ENCODE peak calls at places on chromosomes 12 and 14, in six cellular contexts. J is endothelial cell of umbilical vein; W is AG04450; N is caudate nucleus; R is esophagus muscularis mucosa; E is CD8-positive, alpha-beta T cell. Z is an unnamed sample.

GRCh38 chr14:64979336-64980074 is 7.2 kb upstream of the FNTB start:
- DNase-seq in J (no peak), R (no peak), W (no peak), E (no peak), N (no peak), Z (no peak)

GRCh38 chr14:33229269-33229924 is 290.7 kb downstream of the NPAS3 start:
- DNase-seq in J (no peak), R (no peak), N (peak), W (no peak), E (no peak), Z (no peak)

GRCh38 chr14:74980746-74981661 is 21.7 kb upstream of the EIF2B2 start:
- DNase-seq in R (no peak), W (no peak), J (peak), E (no peak), N (no peak), Z (no peak)

GRCh38 chr14:69355955-69356321 is 42.2 kb downstream of the ERH start:
- DNase-seq in J (no peak), N (no peak), R (no peak), W (no peak), E (no peak), Z (no peak)

GRCh38 chr14:75470238-75470797 is 42.5 kb downstream of the JDP2 start:
- DNase-seq in W (no peak), J (no peak), E (no peak), N (no peak), R (no peak), Z (no peak)

GRCh38 chr12:92921877-92922276 is 7.2 kb downstream of the EEA1 start:
- DNase-seq in N (no peak), W (no peak), R (no peak), J (no peak), E (no peak), Z (no peak)

GRCh38 chr12:12803186-12803585 is 10.0 kb upstream of the DDX47 start:
- DNase-seq in N (no peak), J (peak), E (no peak), W (no peak), R (no peak), Z (no peak)

GRCh38 chr12:2637371-2637770 is 157.4 kb upstream of the FKBP4 start:
- DNase-seq in R (no peak), E (no peak), W (no peak), J (no peak), N (no peak), Z (no peak)

GRCh38 chr14:100076133-100076532 is 10.9 kb downstream of the EVL start:
- DNase-seq in N (no peak), W (no peak), J (no peak), E (no peak), R (peak), Z (no peak)

GRCh38 chr12:22729898-22730443 is 105.0 kb downstream of the ETNK1 start:
- DNase-seq in N (no peak), W (peak), E (no peak), R (no peak), J (peak), Z (no peak)

GRCh38 chr14:23057757-23058653 is 685 bp upstream of the CDH24 start:
- DNase-seq in N (no peak), J (peak), R (peak), W (peak), E (peak), Z (no peak)

GRCh38 chr14:71710001-71710400 is 222.2 kb upstream of the RGS6 start:
- DNase-seq in N (no peak), E (no peak), R (no peak), W (no peak), J (no peak), Z (no peak)

GRCh38 chr14:51504626-51505025 is 147.1 kb upstream of the FRMD6 start:
- DNase-seq in J (no peak), R (no peak), W (no peak), N (no peak), E (no peak), Z (no peak)

GRCh38 chr12:80556566-80556965 is 112.5 kb downstream of the PTPRQ start:
- DNase-seq in R (no peak), W (no peak), E (no peak), N (no peak), J (no peak), Z (no peak)

GRCh38 chr12:12887471-12887870 is 3.9 kb upstream of the GPRC5A start:
- DNase-seq in E (no peak), J (no peak), R (no peak), N (no peak), W (no peak), Z (no peak)

GRCh38 chr14:55097894-55098560 is 31.0 kb upstream of the LGALS3 start:
- DNase-seq in R (no peak), N (no peak), W (no peak), E (no peak), J (no peak), Z (no peak)

GRCh38 chr12:110563702-110564470 is 19.2 kb downstream of the PPTC7 start:
- DNase-seq in R (no peak), W (no peak), N (no peak), J (peak), E (no peak), Z (no peak)
- H3K27ac ChIP-seq in R (peak), W (no peak), N (no peak), J (no peak), E (peak), Z (no peak)

DNA sequence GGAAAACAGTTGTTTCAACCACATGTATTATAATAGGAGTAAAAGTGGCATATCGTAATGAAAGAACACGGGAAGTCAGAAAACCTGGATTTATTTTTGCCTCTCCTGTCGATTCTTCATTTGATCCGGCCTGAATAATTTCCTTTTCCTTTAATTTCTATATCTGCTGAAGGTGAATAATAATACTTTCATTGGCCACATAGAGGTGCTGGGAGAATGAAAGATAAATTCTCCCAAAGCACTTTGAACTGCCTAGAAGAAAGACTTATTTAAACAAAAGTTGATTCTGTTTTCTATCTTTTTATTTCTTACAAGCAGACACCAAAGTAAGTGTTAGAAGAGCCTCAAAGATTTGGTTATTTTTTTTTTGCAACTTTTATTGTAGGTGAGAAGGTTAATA is 339.1 kb downstream of the RAD51B start:
- DNase-seq in R (no peak), J (no peak), E (no peak), W (no peak), N (no peak), Z (no peak)
- H3K27ac ChIP-seq in R (peak), J (no peak), E (no peak), W (no peak), N (no peak), Z (no peak)

GRCh38 chr14:105493921-105494605 is 3.0 kb downstream of the TEDC1 start:
- DNase-seq in R (no peak), W (no peak), J (no peak), N (no peak), E (no peak), Z (no peak)

GRCh38 chr14:105490572-105491365 is at the start of gene TEDC1:
- DNase-seq in N (peak), W (peak), R (peak), E (peak), J (peak), Z (peak)

GRCh38 chr14:105492966-105493871 is 2.2 kb downstream of the TEDC1 start:
- DNase-seq in J (no peak), N (no peak), R (no peak), W (no peak), E (no peak), Z (no peak)

GRCh38 chr14:105491366-105492006 is 440 bp downstream of the TEDC1 start:
- DNase-seq in R (no peak), W (no peak), J (peak), N (peak), E (peak), Z (no peak)

DNA sequence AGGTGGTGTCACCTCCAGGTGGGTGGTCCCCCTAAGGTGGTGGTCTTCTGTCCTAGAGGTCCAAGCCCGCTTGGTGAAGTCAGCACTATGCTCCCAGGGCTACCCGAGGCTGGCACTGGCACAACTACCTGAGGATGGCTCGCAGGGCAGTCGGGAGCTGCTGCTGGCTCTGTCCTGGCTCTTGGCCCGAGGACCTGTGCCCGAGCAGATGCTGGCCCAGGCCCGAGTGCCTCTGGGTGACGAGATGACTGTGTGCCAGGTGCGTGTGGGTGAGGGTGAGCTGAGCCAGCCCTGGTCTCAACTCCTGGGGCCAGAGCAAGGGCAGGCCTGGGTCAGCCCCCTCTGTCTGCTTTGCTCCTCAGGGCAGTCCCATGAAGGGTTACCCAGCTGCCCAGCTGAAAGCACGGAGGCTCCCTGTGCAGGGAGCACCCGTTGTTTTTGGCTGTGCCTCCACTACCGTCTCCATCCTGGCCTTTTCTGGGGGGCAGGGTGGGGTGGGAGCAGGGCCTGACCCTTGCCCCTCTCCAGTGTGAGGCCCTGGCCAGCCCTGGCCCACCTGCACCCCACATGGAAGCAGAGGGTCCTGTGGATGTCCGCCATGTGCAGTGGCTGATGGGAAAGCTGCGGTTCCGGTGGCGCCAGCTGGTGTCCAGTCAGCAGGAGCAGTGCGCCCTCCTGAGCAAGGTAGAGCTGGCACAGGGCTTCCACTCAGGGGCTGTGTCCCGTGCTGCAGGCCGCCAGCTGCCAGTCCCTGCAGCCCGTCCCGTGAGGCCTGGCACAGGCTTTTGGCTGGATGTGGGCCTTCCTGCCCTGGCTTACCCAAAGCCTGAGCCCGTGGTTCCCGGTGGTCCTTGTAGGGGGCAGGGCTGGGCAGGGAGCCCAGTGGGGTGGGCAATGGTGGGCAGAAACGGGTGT is 1.3 kb downstream of the TEDC1 start:
- DNase-seq in E (no peak), W (no peak), N (no peak), J (no peak), R (no peak), Z (no peak)
- H3K27ac ChIP-seq in E (no peak), W (no peak), N (no peak), J (no peak), R (peak), Z (no peak)

GRCh38 chr14:91899777-91900176 is 32.4 kb upstream of the TC2N start:
- DNase-seq in J (no peak), N (no peak), R (no peak), W (no peak), E (no peak), Z (no peak)

GRCh38 chr14:91904483-91904882 is 37.1 kb upstream of the TC2N start:
- DNase-seq in W (no peak), J (no peak), R (no peak), N (no peak), E (no peak), Z (no peak)

GRCh38 chr14:91901449-91902250 is 34.3 kb upstream of the TC2N start:
- DNase-seq in J (peak), E (no peak), R (no peak), W (no peak), N (no peak), Z (no peak)

GRCh38 chr14:91904956-91905645 is 37.8 kb upstream of the TC2N start:
- DNase-seq in J (no peak), N (no peak), W (no peak), E (no peak), R (no peak), Z (no peak)

GRCh38 chr14:91903070-91903469 is 35.7 kb upstream of the TC2N start:
- DNase-seq in J (no peak), W (no peak), N (no peak), R (no peak), E (no peak), Z (no peak)
- H3K27ac ChIP-seq in J (no peak), W (no peak), N (no peak), R (no peak), E (no peak), Z (no peak)

GRCh38 chr12:11695321-11695720 is 45.8 kb downstream of the ETV6 start:
- DNase-seq in W (no peak), R (no peak), E (no peak), N (no peak), J (no peak), Z (no peak)
- H3K27ac ChIP-seq in W (no peak), R (peak), E (no peak), N (no peak), J (no peak), Z (no peak)

GRCh38 chr12:75704208-75704607 is 192.8 kb upstream of the KRR1 start:
- DNase-seq in E (no peak), J (peak), R (no peak), N (no peak), W (no peak), Z (no peak)
- H3K27ac ChIP-seq in E (no peak), J (no peak), R (no peak), N (no peak), W (no peak), Z (no peak)

Z was measured in substantia nigra.